ENCODE peak calls at places on chromosomes 7 and 10, in four cellular contexts. L, X, G and T are unnamed samples.

GRCh38 chr10:97563337-97563736 is 9.2 kb upstream of the ANKRD2 start:
- DNase-seq in G (no peak), L (no peak), X (no peak), T (no peak)

GRCh38 chr10:14667748-14668147 is 106.9 kb downstream of the FAM107B start:
- DNase-seq in X (no peak), G (no peak), L (no peak), T (no peak)

GRCh38 chr7:138064856-138065357 is 11.4 kb upstream of the AKR1D1 start:
- DNase-seq in L (peak; percentile 48), X (no peak), G (no peak), T (no peak)

GRCh38 chr7:13279854-13280435 is 592.5 kb downstream of the ARL4A start:
- DNase-seq in G (no peak), L (no peak), X (no peak), T (no peak)

GRCh38 chr10:72320676-72321247 is 34.0 kb downstream of the DNAJB12 start:
- DNase-seq in X (peak; percentile 82), G (peak; percentile 69), L (peak; percentile 99), T (peak; percentile 38)

GRCh38 chr7:127885843-127886242 is 145.4 kb downstream of the LRRC4 start:
- DNase-seq in X (peak; percentile 48), G (no peak), L (peak; percentile 90), T (no peak)

GRCh38 chr7:135827391-135827790 is 78.8 kb upstream of the FAM180A start:
- DNase-seq in L (no peak), X (no peak), G (no peak), T (no peak)

GRCh38 chr10:21649441-21649872 is 115.4 kb downstream of the MLLT10 start:
- DNase-seq in X (no peak), L (peak; percentile 31), G (no peak), T (no peak)

GRCh38 chr10:61837748-61838055 is 63.8 kb upstream of the ARID5B start:
- DNase-seq in L (peak; percentile 37), X (no peak), G (no peak), T (no peak)

GRCh38 chr10:104642311-104643022 is 1.4 kb downstream of the SORCS3 start:
- DNase-seq in G (no peak), X (no peak), L (peak; percentile 88), T (peak; percentile 82)

GRCh38 chr7:27096756-27097514 is 1.1 kb upstream of the HOXA1 start:
- DNase-seq in L (no peak), X (no peak), G (no peak), T (no peak)

GRCh38 chr7:29146888-29147609 is 712 bp upstream of the CPVL start:
- DNase-seq in G (peak; percentile 48), L (peak; percentile 39), X (no peak), T (no peak)

GRCh38 chr7:117158941-117159705 is 163.7 kb downstream of the WNT2 start:
- DNase-seq in G (no peak), X (no peak), L (no peak), T (no peak)

GRCh38 chr10:75235375-75236177 is at the start of gene COMTD1:
- DNase-seq in X (peak; percentile 94), L (peak; percentile 96), G (peak; percentile 99), T (peak; percentile 71)

GRCh38 chr10:75234017-75234682 is 1.6 kb downstream of the COMTD1 start:
- DNase-seq in L (peak; percentile 98), G (peak; percentile 100), X (peak; percentile 93), T (peak; percentile 69)

GRCh38 chr10:75238182-75239180 is 2.7 kb upstream of the COMTD1 start:
- DNase-seq in G (peak; percentile 39), L (peak; percentile 43), X (no peak), T (no peak)

GRCh38 chr10:75234683-75235374 is 928 bp downstream of the COMTD1 start:
- DNase-seq in X (no peak), G (peak; percentile 84), L (peak; percentile 90), T (no peak)

GRCh38 chr10:75236178-75236825 is 545 bp upstream of the COMTD1 start:
- DNase-seq in G (no peak), X (no peak), L (no peak), T (no peak)
- H3K27ac ChIP-seq in G (no peak overlapping the region), X (no peak overlapping the region), L (no peak overlapping the region), T (no peak overlapping the region)

GRCh38 chr10:120098242-120098930 is 205.9 kb downstream of the SEC23IP start:
- DNase-seq in G (no peak), X (no peak), L (peak; percentile 74), T (no peak)
- H3K27ac ChIP-seq in G (no peak overlapping the region), X (no peak overlapping the region), L (peak overlapping the region; percentile 60), T (no peak overlapping the region)

GRCh38 chr10:32950457-32951109 is 7.4 kb downstream of the ITGB1 start:
- DNase-seq in X (no peak), G (no peak), L (peak; percentile 58), T (no peak)
- H3K27ac ChIP-seq in X (no peak overlapping the region), G (no peak overlapping the region), L (no peak overlapping the region), T (no peak overlapping the region)

DNA sequence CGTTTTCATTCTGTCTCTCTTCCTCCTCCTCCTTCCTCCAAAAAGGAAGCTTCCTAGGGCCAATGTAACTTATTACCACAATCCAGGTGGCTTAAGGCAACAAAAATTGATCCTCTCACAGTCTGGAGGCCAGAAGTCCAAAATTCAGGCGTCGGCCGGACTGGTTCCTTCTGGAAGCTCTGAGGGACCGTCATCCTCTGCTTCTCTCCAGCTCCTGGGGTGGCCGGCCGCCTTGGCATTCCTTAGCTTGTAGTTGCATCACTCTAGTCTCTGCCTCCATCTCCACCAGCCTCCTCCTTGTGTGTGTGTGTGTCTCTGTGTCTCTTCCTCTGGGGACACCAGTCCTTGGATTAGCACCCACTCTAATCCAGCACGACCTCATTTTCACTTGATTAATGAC is 89.0 kb upstream of the NPTX2 start:
- DNase-seq in L (no peak), X (no peak), G (no peak), T (no peak)
- H3K27ac ChIP-seq in L (no peak overlapping the region), X (no peak overlapping the region), G (no peak overlapping the region), T (no peak overlapping the region)

GRCh38 chr10:112235141-112235540 is 48.1 kb upstream of the TECTB start:
- DNase-seq in X (no peak), G (no peak), L (no peak), T (no peak)
- H3K27ac ChIP-seq in X (no peak overlapping the region), G (no peak overlapping the region), L (no peak overlapping the region), T (no peak overlapping the region)

GRCh38 chr10:113859261-113859660 is 4.8 kb downstream of the NHLRC2 start:
- DNase-seq in L (no peak), G (no peak), X (no peak), T (no peak)

GRCh38 chr10:113856563-113856962 is 2.1 kb downstream of the NHLRC2 start:
- DNase-seq in L (no peak), G (no peak), X (no peak), T (no peak)

GRCh38 chr10:113854757-113855626 is 531 bp downstream of the NHLRC2 start:
- DNase-seq in G (peak; percentile 54), L (peak; percentile 69), X (peak; percentile 69), T (peak; percentile 14)

GRCh38 chr10:113857210-113857609 is 2.7 kb downstream of the NHLRC2 start:
- DNase-seq in X (no peak), L (no peak), G (no peak), T (no peak)

DNA sequence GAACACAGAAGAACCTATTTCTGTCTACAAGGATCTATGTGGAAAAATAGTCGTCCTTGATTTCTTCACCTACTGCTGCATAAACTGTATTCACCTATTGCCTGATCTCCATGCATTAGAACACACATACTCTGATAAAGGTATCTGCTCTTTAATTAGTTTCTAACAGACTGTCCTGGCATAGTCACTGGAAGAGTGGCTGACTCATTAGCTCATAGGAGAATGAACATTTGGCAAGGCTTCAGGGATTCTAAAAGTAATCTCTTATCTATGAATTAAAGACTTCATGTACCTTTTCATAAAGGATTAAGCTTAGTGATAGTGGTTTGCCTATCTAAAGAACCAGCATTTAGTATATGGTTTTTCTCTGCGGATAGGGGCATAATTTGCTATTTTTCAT is 4.1 kb downstream of the NHLRC2 start:
- DNase-seq in L (no peak), X (no peak), G (no peak), T (no peak)
- H3K27ac ChIP-seq in L (no peak overlapping the region), X (no peak overlapping the region), G (no peak overlapping the region), T (no peak overlapping the region)

GRCh38 chr10:101355307-101355706 is 1.3 kb downstream of the BTRC start:
- DNase-seq in X (no peak), G (no peak), L (no peak), T (no peak)
- H3K27ac ChIP-seq in X (no peak overlapping the region), G (no peak overlapping the region), L (no peak overlapping the region), T (no peak overlapping the region)